ENCODE peak calls at places on chromosomes 1 and 21, in five cellular contexts. B is endothelial cell, J is left lung, D is dorsolateral prefrontal cortex, W is K562. V is an unnamed sample.

GRCh38 chr1:37495875-37496274 is 18.7 kb downstream of the MEAF6 start:
- DNase-seq in B (no peak), J (no peak), D (no peak), W (no peak), V (no peak)

GRCh38 chr1:102799496-102799895 is 308.8 kb downstream of the COL11A1 start:
- DNase-seq in B (no peak), J (no peak), D (no peak), W (no peak), V (no peak)

GRCh38 chr1:73356485-73356884 is 841.5 kb downstream of the LRRIQ3 start:
- DNase-seq in B (no peak), J (no peak), D (no peak), W (no peak), V (no peak)

GRCh38 chr1:228155596-228156517 is 6.1 kb downstream of the GJC2 start:
- DNase-seq in B (no peak), J (peak), D (peak), W (no peak), V (no peak)

GRCh38 chr21:28892550-28893111 is 100.0 kb downstream of the LTN1 start:
- DNase-seq in B (no peak), J (no peak), D (no peak), W (no peak), V (no peak)

GRCh38 chr1:61926597-61926996 is 184.3 kb downstream of the PATJ start:
- DNase-seq in B (no peak), J (no peak), D (no peak), W (no peak), V (no peak)

GRCh38 chr1:45412899-45413298 is 72.7 kb upstream of the MUTYH start:
- DNase-seq in B (no peak), J (no peak), D (no peak), W (no peak), V (no peak)

GRCh38 chr1:223531742-223532341 is 133.7 kb downstream of the CAPN8 start:
- DNase-seq in B (peak), J (no peak), D (peak), W (peak), V (no peak)

GRCh38 chr1:1211541-1212511 is 2.1 kb downstream of the TNFRSF4 start:
- DNase-seq in B (peak), J (peak), D (no peak), W (no peak), V (peak)

GRCh38 chr1:50774759-50775351 is 185.2 kb downstream of the FAF1 start:
- DNase-seq in B (peak), J (no peak), D (no peak), W (peak), V (no peak)

GRCh38 chr1:169634145-169634544 is 4.2 kb upstream of the SELP start:
- DNase-seq in B (no peak), J (no peak), D (no peak), W (no peak), V (no peak)
- TF ChIP-seq CTCF in B (no peak), J (no peak), D (no peak), W (no peak), V (no peak)

DNA sequence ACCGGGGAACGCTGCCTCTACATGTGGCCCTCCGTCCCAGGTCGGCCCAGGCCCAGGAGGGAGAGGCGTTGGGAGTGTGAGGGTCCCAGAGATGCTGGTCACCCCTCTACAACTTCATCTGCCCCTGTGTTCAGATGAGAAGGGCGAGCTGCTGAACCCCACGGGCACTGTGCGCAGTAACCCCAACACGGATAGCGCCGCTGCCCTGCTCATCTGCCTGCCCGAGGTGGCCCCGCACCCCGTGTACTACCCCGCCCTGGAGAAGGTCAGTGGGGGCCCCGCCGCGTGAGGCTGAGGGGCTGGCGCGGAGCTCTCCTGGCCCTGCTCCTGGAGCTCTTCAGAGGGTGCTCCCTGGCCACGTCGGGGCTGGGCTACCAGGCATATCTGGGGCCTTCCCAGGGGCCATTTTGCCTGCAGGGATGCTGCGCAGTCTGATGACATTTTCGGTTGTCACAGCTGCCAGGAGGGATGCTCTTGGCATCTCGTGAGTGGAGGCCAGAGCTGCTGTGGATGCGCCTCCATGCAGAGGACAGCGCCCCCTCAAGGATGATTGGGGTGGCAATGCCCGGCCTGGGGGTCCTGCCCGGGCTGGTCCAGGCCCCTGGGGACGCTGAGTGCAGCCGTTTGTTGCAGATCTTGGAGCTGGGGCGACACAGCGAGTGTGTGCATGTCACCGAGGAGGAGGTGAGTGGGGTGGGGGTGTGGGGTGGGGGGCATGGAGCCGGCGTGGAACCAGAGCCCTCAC is 68.6 kb downstream of the PIK3CD start:
- DNase-seq in B (peak), J (peak), D (no peak), W (no peak), V (no peak)
- TF ChIP-seq CTCF in B (peak), J (no peak), D (no peak), W (no peak), V (no peak)

GRCh38 chr1:158098256-158098655 is 82.4 kb upstream of the CD1D start:
- DNase-seq in B (no peak), J (no peak), D (no peak), W (no peak), V (no peak)
- TF ChIP-seq CTCF in B (no peak), J (no peak), D (no peak), W (no peak), V (no peak)

GRCh38 chr1:246699095-246699735 is 25.0 kb upstream of the SCCPDH start:
- DNase-seq in B (peak), J (peak), D (peak), W (peak), V (peak)
- TF ChIP-seq CTCF in B (peak), J (peak), D (peak), W (peak), V (peak)

GRCh38 chr1:164948101-164948500 is 389.1 kb downstream of the PBX1 start:
- DNase-seq in B (no peak), J (no peak), D (no peak), W (no peak), V (no peak)

GRCh38 chr1:164950453-164951052 is 391.6 kb downstream of the PBX1 start:
- DNase-seq in B (no peak), J (no peak), D (no peak), W (no peak), V (no peak)

GRCh38 chr1:164953815-164954214 is 394.8 kb downstream of the PBX1 start:
- DNase-seq in B (no peak), J (no peak), D (no peak), W (no peak), V (no peak)

GRCh38 chr1:164953095-164953494 is 394.1 kb downstream of the PBX1 start:
- DNase-seq in B (no peak), J (no peak), D (no peak), W (no peak), V (no peak)

DNA sequence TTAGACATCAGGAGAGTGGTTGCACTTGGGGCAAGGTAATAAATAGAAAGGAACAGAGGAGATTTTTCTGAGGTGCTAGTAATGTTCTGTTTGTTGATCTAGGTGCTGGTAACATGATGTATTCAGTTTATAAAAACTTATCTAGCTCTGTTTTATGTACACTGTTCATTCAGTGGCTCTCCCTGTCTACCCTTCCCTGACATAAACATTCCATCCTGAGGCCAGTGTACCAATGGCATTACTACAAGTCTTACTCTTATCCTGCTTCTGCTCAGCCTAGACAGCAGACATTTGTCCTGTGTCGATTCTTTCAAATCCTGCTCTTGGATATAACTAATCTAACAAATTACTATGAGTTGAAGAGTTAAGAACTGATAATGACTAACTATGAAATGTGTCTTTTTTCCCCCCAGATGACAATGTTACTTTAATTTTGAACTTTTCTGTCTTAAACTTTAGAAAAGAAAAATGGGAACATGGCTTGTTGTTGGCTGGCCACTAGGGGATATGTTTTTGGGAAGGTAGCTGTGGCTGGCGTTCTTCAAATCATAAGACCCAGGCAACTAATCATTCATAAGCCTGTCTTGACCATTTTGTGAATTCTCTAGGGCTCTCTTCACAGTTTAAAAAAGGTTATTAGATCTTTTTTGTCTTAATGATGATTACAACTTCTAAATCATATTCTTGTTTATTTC is 390.9 kb downstream of the PBX1 start:
- DNase-seq in B (no peak), J (no peak), D (no peak), W (no peak), V (no peak)
- TF ChIP-seq CTCF in B (no peak), J (no peak), D (no peak), W (no peak), V (no peak)

GRCh38 chr1:159999204-159999603 is 32.6 kb downstream of the PIGM start:
- DNase-seq in B (no peak), J (no peak), D (no peak), W (no peak), V (no peak)

GRCh38 chr1:160004427-160004826 is 27.4 kb downstream of the PIGM start:
- DNase-seq in B (no peak), J (no peak), D (no peak), W (no peak), V (no peak)

GRCh38 chr1:160004001-160004400 is 27.8 kb downstream of the PIGM start:
- DNase-seq in B (no peak), J (no peak), D (no peak), W (no peak), V (no peak)

GRCh38 chr1:160005070-160005469 is 26.7 kb downstream of the PIGM start:
- DNase-seq in B (no peak), J (no peak), D (no peak), W (no peak), V (no peak)

GRCh38 chr1:160001440-160001839 is 30.4 kb downstream of the PIGM start:
- DNase-seq in B (no peak), J (no peak), D (no peak), W (no peak), V (no peak)
- TF ChIP-seq CTCF in B (no peak), J (no peak), D (no peak), W (no peak), V (no peak)

DNA sequence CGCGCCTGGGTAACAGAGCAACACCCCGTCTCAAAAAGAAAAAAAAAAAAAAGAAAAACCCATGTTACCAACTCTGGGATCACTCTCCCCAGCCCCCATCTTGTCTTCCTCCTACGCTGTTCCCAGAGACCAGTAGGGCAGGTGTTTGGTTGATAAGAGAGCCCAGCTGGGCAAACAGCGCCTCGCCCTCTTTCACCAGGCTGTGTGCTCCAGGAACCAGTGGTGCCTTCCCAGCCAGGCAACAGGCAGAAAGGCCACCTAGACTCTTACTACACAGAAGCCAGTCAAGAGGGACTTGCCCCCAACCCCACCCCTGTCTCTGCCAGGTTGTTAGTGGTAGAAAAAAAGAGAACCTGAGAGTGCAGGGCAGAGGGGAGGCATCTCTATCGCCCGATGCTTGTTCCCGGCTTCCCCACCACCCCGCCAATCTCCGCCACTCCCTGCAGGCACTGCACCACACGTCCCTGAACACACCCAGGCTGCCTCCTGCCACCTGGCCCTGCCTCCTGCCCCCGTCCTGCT is 14.0 kb upstream of the CTRC start:
- DNase-seq in B (no peak), J (no peak), D (no peak), W (peak), V (no peak)
- TF ChIP-seq CTCF in B (no peak), J (no peak), D (no peak), W (no peak), V (no peak)

GRCh38 chr1:155261888-155262673 is at the start of gene SCAMP3:
- DNase-seq in B (peak), J (peak), D (peak), W (peak), V (peak)
- TF ChIP-seq CTCF in B (no peak), J (no peak), D (peak), W (no peak), V (no peak)